ENCODE peak calls at places on chromosomes 13 and 19, in five cellular contexts. One of them, this sample, is unnamed.
A peak's percentile ranks its signal among the peaks of the same experiment; 100 is the strongest.

GRCh38 chr19:50933640-50934039 is 19.2 kb downstream of the KLK5 start:
- DNase-seq in H1: no peak
- DNase-seq in neuronal stem cell: no peak
- DNase-seq in IMR-90: peak; percentile 24
- DNase-seq in mesenchymal stem cell: no peak
- DNase-seq in this sample: no peak

GRCh38 chr13:75173457-75174356 is 308.3 kb downstream of the TBC1D4 start:
- DNase-seq in neuronal stem cell: no peak
- DNase-seq in mesenchymal stem cell: no peak
- DNase-seq in H1: no peak
- DNase-seq in IMR-90: no peak
- DNase-seq in this sample: no peak

GRCh38 chr13:23711355-23711754 is 141.1 kb downstream of the TNFRSF19 start:
- DNase-seq in IMR-90: no peak
- DNase-seq in H1: no peak
- DNase-seq in mesenchymal stem cell: no peak
- DNase-seq in neuronal stem cell: no peak
- DNase-seq in this sample: no peak

GRCh38 chr19:18456974-18457373 is 19.0 kb upstream of the ISYNA1 start:
- DNase-seq in H1: no peak
- DNase-seq in IMR-90: no peak
- DNase-seq in mesenchymal stem cell: no peak
- DNase-seq in neuronal stem cell: no peak
- DNase-seq in this sample: no peak

GRCh38 chr13:60386250-60386649 is 10.8 kb upstream of the TDRD3 start:
- DNase-seq in H1: no peak
- DNase-seq in neuronal stem cell: no peak
- DNase-seq in IMR-90: no peak
- DNase-seq in mesenchymal stem cell: no peak
- DNase-seq in this sample: no peak

GRCh38 chr13:50161052-50161451 is 145.8 kb downstream of the KCNRG start:
- DNase-seq in neuronal stem cell: no peak
- DNase-seq in mesenchymal stem cell: peak; percentile 51
- DNase-seq in H1: no peak
- DNase-seq in IMR-90: peak; percentile 56
- DNase-seq in this sample: no peak

GRCh38 chr13:50334092-50334778 is 319.0 kb downstream of the KCNRG start:
- DNase-seq in mesenchymal stem cell: peak; percentile 62
- DNase-seq in IMR-90: no peak
- DNase-seq in neuronal stem cell: no peak
- DNase-seq in H1: no peak
- DNase-seq in this sample: no peak

GRCh38 chr13:35165205-35165604 is 223.1 kb downstream of the NBEA start:
- DNase-seq in neuronal stem cell: peak; percentile 24
- DNase-seq in IMR-90: no peak
- DNase-seq in mesenchymal stem cell: no peak
- DNase-seq in H1: no peak
- DNase-seq in this sample: no peak

GRCh38 chr19:47446534-47447469 is 24.9 kb downstream of the SLC8A2 start:
- DNase-seq in neuronal stem cell: no peak
- DNase-seq in H1: peak; percentile 93
- DNase-seq in IMR-90: no peak
- DNase-seq in mesenchymal stem cell: peak; percentile 29
- DNase-seq in this sample: peak; percentile 96

GRCh38 chr19:7454998-7455397 is 33.8 kb downstream of the PEX11G start:
- DNase-seq in mesenchymal stem cell: no peak
- DNase-seq in neuronal stem cell: no peak
- DNase-seq in IMR-90: no peak
- DNase-seq in H1: no peak
- DNase-seq in this sample: no peak
- H3K9me3 ChIP-seq in mesenchymal stem cell: peaks cover 9% of the 10 kb centered on the region
- H3K9me3 ChIP-seq in neuronal stem cell: peaks cover 23% of the 10 kb centered on the region
- H3K9me3 ChIP-seq in IMR-90: peaks cover 10% of the 10 kb centered on the region
- H3K9me3 ChIP-seq in H1: peaks cover 25% of the 10 kb centered on the region
- H3K9me3 ChIP-seq in this sample: peaks cover 20% of the 10 kb centered on the region

GRCh38 chr13:39561971-39562370 is 41.0 kb downstream of the LHFPL6 start:
- DNase-seq in IMR-90: no peak
- DNase-seq in neuronal stem cell: no peak
- DNase-seq in H1: no peak
- DNase-seq in mesenchymal stem cell: no peak
- DNase-seq in this sample: no peak

GRCh38 chr13:39565036-39565949 is 37.7 kb downstream of the LHFPL6 start:
- DNase-seq in H1: no peak
- DNase-seq in neuronal stem cell: no peak
- DNase-seq in IMR-90: peak; percentile 95
- DNase-seq in mesenchymal stem cell: peak; percentile 89
- DNase-seq in this sample: peak; percentile 70

GRCh38 chr13:39571502-39572092 is 31.4 kb downstream of the LHFPL6 start:
- DNase-seq in neuronal stem cell: no peak
- DNase-seq in H1: no peak
- DNase-seq in IMR-90: no peak
- DNase-seq in mesenchymal stem cell: no peak
- DNase-seq in this sample: no peak

GRCh38 chr13:39566216-39566869 is 36.6 kb downstream of the LHFPL6 start:
- DNase-seq in H1: no peak
- DNase-seq in neuronal stem cell: no peak
- DNase-seq in mesenchymal stem cell: no peak
- DNase-seq in IMR-90: no peak
- DNase-seq in this sample: no peak

DNA sequence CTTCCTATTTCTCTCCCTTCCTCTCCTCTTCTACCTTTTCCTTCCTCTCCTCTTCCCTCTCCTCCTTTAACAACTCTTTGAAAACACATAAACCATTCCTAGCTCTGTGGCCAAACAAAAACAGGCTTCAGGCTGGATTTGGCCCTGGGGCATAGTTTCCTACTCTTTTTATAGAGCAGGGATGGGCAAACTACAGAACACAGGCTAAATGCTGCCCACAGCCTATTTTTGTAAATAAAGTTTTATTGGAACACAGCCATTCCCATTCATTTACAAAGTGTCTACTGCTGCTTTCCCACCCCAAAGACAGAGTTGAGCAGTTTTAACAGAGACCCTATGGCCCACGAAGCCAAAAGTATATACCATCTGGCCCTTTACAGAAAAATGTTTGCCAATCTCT is 35.4 kb downstream of the LHFPL6 start:
- DNase-seq in H1: no peak
- DNase-seq in neuronal stem cell: no peak
- DNase-seq in mesenchymal stem cell: no peak
- DNase-seq in IMR-90: no peak
- DNase-seq in this sample: no peak
- H2BK15ac ChIP-seq in H1: no peak overlapping the region
- H2BK15ac ChIP-seq in neuronal stem cell: no peak overlapping the region
- H2BK15ac ChIP-seq in mesenchymal stem cell: no peak overlapping the region
- H2BK15ac ChIP-seq in IMR-90: no peak overlapping the region
- H2BK15ac ChIP-seq in this sample: no peak overlapping the region

DNA sequence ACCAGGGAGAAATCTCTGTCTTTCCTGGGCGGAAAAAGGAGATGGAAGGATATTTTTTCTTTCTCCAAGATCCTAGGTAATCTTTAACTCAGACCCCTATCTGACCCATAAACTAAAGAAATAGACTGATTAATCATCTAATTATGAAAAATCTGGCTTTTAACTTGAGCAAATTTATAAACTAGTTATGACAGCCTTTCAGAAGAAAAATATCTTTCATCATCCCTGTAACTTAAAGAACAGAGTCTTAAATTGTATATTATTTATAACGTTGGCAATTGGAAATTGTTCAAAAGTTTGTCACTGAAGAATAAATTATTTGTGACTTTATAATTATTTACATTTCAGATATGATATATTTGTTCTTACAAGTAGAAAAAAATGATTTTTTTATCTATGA is 34.4 kb downstream of the SPRY2 start:
- DNase-seq in neuronal stem cell: no peak
- DNase-seq in mesenchymal stem cell: no peak
- DNase-seq in H1: no peak
- DNase-seq in IMR-90: no peak
- DNase-seq in this sample: no peak
- H3K4me2 ChIP-seq in neuronal stem cell: no peak overlapping the region
- H3K4me2 ChIP-seq in mesenchymal stem cell: no peak overlapping the region
- H3K4me2 ChIP-seq in H1: no peak overlapping the region
- H3K4me2 ChIP-seq in IMR-90: no peak overlapping the region
- H3K4me2 ChIP-seq in this sample: no peak overlapping the region

GRCh38 chr19:27805848-27806247 is 1407.1 kb downstream of the UQCRFS1 start:
- DNase-seq in neuronal stem cell: no peak
- DNase-seq in H1: no peak
- DNase-seq in IMR-90: no peak
- DNase-seq in mesenchymal stem cell: no peak
- DNase-seq in this sample: peak; percentile 42
- H3K9me3 ChIP-seq in neuronal stem cell: peaks cover 13% of the 10 kb centered on the region
- H3K9me3 ChIP-seq in H1: peaks cover 3% of the 10 kb centered on the region
- H3K9me3 ChIP-seq in IMR-90: no peaks in the 10 kb centered on the region
- H3K9me3 ChIP-seq in mesenchymal stem cell: no peaks in the 10 kb centered on the region
- H3K9me3 ChIP-seq in this sample: no peaks in the 10 kb centered on the region

DNA sequence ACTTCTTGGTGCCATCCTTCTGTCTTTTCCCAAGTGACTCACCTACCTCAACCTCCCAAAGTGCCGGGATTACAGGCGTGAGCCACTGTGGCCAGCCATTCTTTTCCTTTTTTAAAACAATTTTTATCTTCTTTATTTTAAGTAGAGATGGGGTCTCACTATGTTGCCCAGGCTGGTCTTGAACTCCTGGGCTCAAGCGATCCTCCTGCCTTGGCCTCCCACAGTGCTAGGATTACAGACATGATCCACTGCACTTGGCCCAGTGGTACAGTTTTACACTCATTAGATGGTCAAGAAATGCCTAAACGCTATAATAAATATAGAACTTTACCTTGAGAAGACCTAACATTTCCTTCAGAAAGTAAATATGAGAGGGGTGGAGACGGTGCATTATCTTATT is 24.5 kb downstream of the GP6 start:
- DNase-seq in IMR-90: no peak
- DNase-seq in neuronal stem cell: no peak
- DNase-seq in mesenchymal stem cell: no peak
- DNase-seq in H1: no peak
- DNase-seq in this sample: no peak
- H2BK15ac ChIP-seq in IMR-90: no peak overlapping the region
- H2BK15ac ChIP-seq in neuronal stem cell: no peak overlapping the region
- H2BK15ac ChIP-seq in mesenchymal stem cell: no peak overlapping the region
- H2BK15ac ChIP-seq in H1: no peak overlapping the region
- H2BK15ac ChIP-seq in this sample: no peak overlapping the region

GRCh38 chr13:33230178-33230881 is 55.2 kb downstream of the STARD13 start:
- DNase-seq in neuronal stem cell: no peak
- DNase-seq in mesenchymal stem cell: peak; percentile 78
- DNase-seq in H1: no peak
- DNase-seq in IMR-90: peak; percentile 87
- DNase-seq in this sample: no peak
- H3K4me2 ChIP-seq in neuronal stem cell: no peak overlapping the region
- H3K4me2 ChIP-seq in mesenchymal stem cell: no peak overlapping the region
- H3K4me2 ChIP-seq in H1: no peak overlapping the region
- H3K4me2 ChIP-seq in IMR-90: peak overlapping the region; percentile 69
- H3K4me2 ChIP-seq in this sample: no peak overlapping the region

DNA sequence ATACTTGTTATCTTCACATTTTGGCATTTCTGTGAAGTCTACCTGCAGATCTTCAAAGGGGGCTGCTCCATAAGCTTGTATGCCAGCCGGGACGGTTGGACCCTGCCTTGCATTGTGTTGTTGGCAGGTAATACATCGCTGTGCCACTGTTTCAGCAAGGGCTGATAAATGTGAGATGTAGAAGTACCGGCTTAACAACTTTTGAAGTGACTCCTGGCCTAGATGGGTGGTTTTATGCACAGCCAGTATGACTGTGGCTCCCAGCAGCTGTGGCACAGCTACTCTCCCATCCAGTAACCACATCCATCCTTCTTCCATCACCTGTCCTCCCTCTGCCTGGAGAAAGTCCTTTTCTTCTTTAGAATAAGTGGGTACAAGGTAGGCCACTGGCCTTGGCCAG is 19.7 kb downstream of the ZNF700 start:
- DNase-seq in IMR-90: no peak
- DNase-seq in mesenchymal stem cell: no peak
- DNase-seq in H1: no peak
- DNase-seq in neuronal stem cell: no peak
- DNase-seq in this sample: no peak
- H3K9me3 ChIP-seq in IMR-90: peaks cover 84% of the 10 kb centered on the region
- H3K9me3 ChIP-seq in mesenchymal stem cell: peaks cover 86% of the 10 kb centered on the region
- H3K9me3 ChIP-seq in H1: peaks cover 80% of the 10 kb centered on the region
- H3K9me3 ChIP-seq in neuronal stem cell: peaks cover 49% of the 10 kb centered on the region
- H3K9me3 ChIP-seq in this sample: peaks cover 80% of the 10 kb centered on the region

GRCh38 chr13:47044842-47045241 is 148.0 kb upstream of the HTR2A start:
- DNase-seq in neuronal stem cell: no peak
- DNase-seq in H1: no peak
- DNase-seq in mesenchymal stem cell: no peak
- DNase-seq in IMR-90: no peak
- DNase-seq in this sample: no peak

GRCh38 chr13:47049276-47049989 is 152.6 kb upstream of the HTR2A start:
- DNase-seq in neuronal stem cell: no peak
- DNase-seq in H1: no peak
- DNase-seq in IMR-90: peak; percentile 55
- DNase-seq in mesenchymal stem cell: peak; percentile 18
- DNase-seq in this sample: no peak

DNA sequence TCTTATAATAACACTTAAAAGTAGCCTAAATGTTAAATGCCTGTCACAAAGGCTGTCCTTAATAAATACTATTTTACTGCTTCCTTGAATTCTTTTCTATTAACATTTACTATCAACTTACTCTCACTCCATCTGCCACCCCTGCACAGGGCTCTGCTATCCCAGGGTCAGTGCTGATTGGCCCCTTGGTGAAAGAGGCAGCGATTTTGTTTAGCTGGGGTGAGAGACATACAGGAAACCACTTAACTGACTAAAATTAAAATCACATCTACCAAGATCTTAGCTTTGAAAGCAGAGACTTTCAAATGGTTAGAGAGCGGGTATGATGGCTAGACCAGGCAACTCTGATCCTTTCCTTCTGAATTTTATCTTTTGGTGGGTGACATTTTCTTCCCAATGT is 149.9 kb upstream of the HTR2A start:
- DNase-seq in IMR-90: no peak
- DNase-seq in H1: no peak
- DNase-seq in mesenchymal stem cell: no peak
- DNase-seq in neuronal stem cell: no peak
- DNase-seq in this sample: no peak
- H2BK15ac ChIP-seq in IMR-90: no peak overlapping the region
- H2BK15ac ChIP-seq in H1: no peak overlapping the region
- H2BK15ac ChIP-seq in mesenchymal stem cell: no peak overlapping the region
- H2BK15ac ChIP-seq in neuronal stem cell: no peak overlapping the region
- H2BK15ac ChIP-seq in this sample: no peak overlapping the region

GRCh38 chr19:32351807-32352630 is 6.6 kb downstream of the ZNF507 start:
- DNase-seq in mesenchymal stem cell: peak; percentile 61
- DNase-seq in neuronal stem cell: no peak
- DNase-seq in H1: no peak
- DNase-seq in IMR-90: peak; percentile 69
- DNase-seq in this sample: no peak
- H3K4me2 ChIP-seq in mesenchymal stem cell: no peak overlapping the region
- H3K4me2 ChIP-seq in neuronal stem cell: no peak overlapping the region
- H3K4me2 ChIP-seq in H1: no peak overlapping the region
- H3K4me2 ChIP-seq in IMR-90: peak overlapping the region; percentile 77
- H3K4me2 ChIP-seq in this sample: no peak overlapping the region